ENCODE peak calls at places on chromosomes 6 and 20, in six cellular contexts. X is BE2C, V is epithelial cell of esophagus, M is suprapubic skin, K is fibroblast of lung, Z is stomach. U is an unnamed sample.

GRCh38 chr6:144585217-144585814 is 300.2 kb downstream of the UTRN start:
- DNase-seq in X (peak), M (no peak), Z (no peak), K (peak), V (peak), U (peak)

GRCh38 chr6:6748001-6748400 is 159.5 kb downstream of the LY86 start:
- DNase-seq in X (no peak), Z (no peak), V (no peak), K (no peak), M (no peak), U (no peak)

GRCh38 chr6:122839477-122839876 is 50.4 kb downstream of the SMPDL3A start:
- DNase-seq in X (peak), Z (peak), K (peak), M (peak), V (peak), U (peak)

GRCh38 chr20:58511861-58512260 is 3.3 kb downstream of the APCDD1L start:
- DNase-seq in M (no peak), X (peak), V (no peak), Z (no peak), K (peak), U (no peak)

GRCh38 chr20:15703171-15703911 is 869.9 kb downstream of the KIF16B start:
- DNase-seq in M (no peak), V (peak), X (no peak), K (peak), Z (no peak), U (no peak)

GRCh38 chr6:88263591-88263990 is 97.4 kb upstream of the CNR1 start:
- DNase-seq in Z (no peak), M (no peak), X (no peak), K (no peak), V (peak), U (no peak)

GRCh38 chr6:138105446-138105845 is 1.8 kb downstream of the PERP start:
- DNase-seq in V (peak), Z (no peak), X (no peak), K (no peak), M (no peak), U (no peak)

GRCh38 chr6:105317607-105318533 is 85.0 kb downstream of the PREP start:
- DNase-seq in V (peak), M (no peak), X (no peak), Z (no peak), K (no peak), U (peak)

GRCh38 chr6:75409928-75410327 is 83.7 kb downstream of the FILIP1 start:
- DNase-seq in V (no peak), X (no peak), Z (no peak), M (no peak), K (no peak), U (no peak)

GRCh38 chr6:37862992-37863391 is 43.5 kb downstream of the ZFAND3 start:
- DNase-seq in V (peak), K (no peak), X (no peak), M (no peak), Z (no peak), U (no peak)

GRCh38 chr6:144931172-144932035 is 646.3 kb downstream of the UTRN start:
- DNase-seq in V (peak), K (peak), M (no peak), X (peak), Z (peak), U (peak)

GRCh38 chr6:31510007-31510406 is 12.1 kb downstream of the MICB start:
- DNase-seq in Z (peak), M (no peak), V (no peak), K (no peak), X (no peak), U (no peak)

GRCh38 chr20:44491635-44492395 is 16.1 kb downstream of the TTPAL start:
- DNase-seq in M (peak), K (peak), X (no peak), V (peak), Z (no peak), U (no peak)

GRCh38 chr6:166497087-166497899 is 89.2 kb downstream of the RAMACL start:
- DNase-seq in Z (no peak), X (no peak), V (no peak), K (no peak), M (no peak), U (no peak)

GRCh38 chr6:89999154-89999553 is 104.9 kb downstream of the GJA10 start:
- DNase-seq in M (peak), X (peak), V (peak), Z (peak), K (peak), U (no peak)

GRCh38 chr20:53581444-53582311 is 12.0 kb downstream of the ZNF217 start:
- DNase-seq in X (no peak), M (peak), V (no peak), Z (peak), K (no peak), U (no peak)

GRCh38 chr6:103122766-103123601 is 1729.5 kb downstream of the GRIK2 start:
- DNase-seq in V (peak), Z (peak), K (peak), M (no peak), X (peak), U (peak)

GRCh38 chr6:150266963-150267685 is 101.7 kb upstream of the IYD start:
- DNase-seq in K (no peak), Z (no peak), M (no peak), V (peak), X (no peak), U (no peak)

GRCh38 chr6:21900730-21901129 is 307.2 kb downstream of the SOX4 start:
- DNase-seq in X (no peak), K (peak), Z (no peak), V (peak), M (no peak), U (no peak)

GRCh38 chr6:159819932-159820640 is 20.0 kb downstream of the PNLDC1 start:
- DNase-seq in M (no peak), Z (no peak), V (no peak), X (no peak), K (no peak), U (no peak)

GRCh38 chr20:53444386-53444785 is 149.3 kb downstream of the ZNF217 start:
- DNase-seq in K (no peak), V (no peak), X (no peak), M (no peak), Z (no peak), U (no peak)

GRCh38 chr6:108797951-108798671 is 50.1 kb upstream of the ARMC2 start:
- DNase-seq in K (no peak), V (no peak), M (no peak), Z (peak), X (peak), U (no peak)

GRCh38 chr6:91634791-91635190 is 1047.9 kb upstream of the MAP3K7 start:
- DNase-seq in M (no peak), X (peak), V (peak), Z (no peak), K (no peak), U (no peak)

GRCh38 chr20:5488823-5489222 is 172.1 kb upstream of the PROKR2 start:
- DNase-seq in K (no peak), M (no peak), V (no peak), X (no peak), Z (no peak), U (peak)

GRCh38 chr20:34528921-34529297 is 12.7 kb downstream of the DYNLRB1 start:
- DNase-seq in K (peak), Z (peak), M (peak), V (no peak), X (no peak), U (no peak)

GRCh38 chr6:71420693-71421328 is 132.2 kb downstream of the OGFRL1 start:
- DNase-seq in X (peak), K (peak), Z (peak), M (peak), V (peak), U (peak)

GRCh38 chr20:64112691-64113443 is 5.5 kb upstream of the NPBWR2 start:
- DNase-seq in X (no peak), Z (peak), V (no peak), M (peak), K (no peak), U (no peak)

GRCh38 chr6:106080106-106081095 is 5.7 kb upstream of the PRDM1 start:
- DNase-seq in X (no peak), V (no peak), M (no peak), Z (no peak), K (no peak), U (no peak)

GRCh38 chr20:47066484-47067270 is 172.0 kb downstream of the EYA2 start:
- DNase-seq in M (no peak), V (no peak), K (peak), X (no peak), Z (no peak), U (no peak)

GRCh38 chr6:140854363-140854762 is 1278.4 kb upstream of the GJE1 start:
- DNase-seq in K (no peak), V (no peak), Z (no peak), M (no peak), X (no peak), U (no peak)

GRCh38 chr20:51759769-51760510 is 8.2 kb downstream of the ATP9A start:
- DNase-seq in V (no peak), K (no peak), M (no peak), Z (no peak), X (no peak), U (no peak)

GRCh38 chr20:9269280-9269971 is 200.5 kb downstream of the PLCB4 start:
- DNase-seq in X (no peak), K (peak), V (no peak), Z (no peak), M (no peak), U (no peak)

GRCh38 chr6:138986578-138986977 is 1.5 kb downstream of the REPS1 start:
- DNase-seq in X (no peak), V (peak), M (no peak), K (no peak), Z (no peak), U (no peak)

GRCh38 chr6:156659317-156660198 is 117.6 kb upstream of the ARID1B start:
- DNase-seq in Z (no peak), V (no peak), K (no peak), X (no peak), M (no peak), U (no peak)

GRCh38 chr6:156658186-156658585 is 119.0 kb upstream of the ARID1B start:
- DNase-seq in Z (no peak), M (no peak), X (no peak), V (no peak), K (peak), U (no peak)

GRCh38 chr6:156660389-156660788 is 116.8 kb upstream of the ARID1B start:
- DNase-seq in V (no peak), K (no peak), X (no peak), Z (no peak), M (no peak), U (no peak)

GRCh38 chr6:156658596-156659316 is 118.4 kb upstream of the ARID1B start:
- DNase-seq in V (no peak), X (no peak), K (peak), M (no peak), Z (no peak), U (no peak)

GRCh38 chr6:156662025-156662445 is 115.1 kb upstream of the ARID1B start:
- DNase-seq in K (no peak), X (peak), V (peak), Z (no peak), M (no peak), U (peak)
- TF ChIP-seq CTCF in K (peak), X (peak), V (peak), Z (peak), M (peak), U (peak)

DNA sequence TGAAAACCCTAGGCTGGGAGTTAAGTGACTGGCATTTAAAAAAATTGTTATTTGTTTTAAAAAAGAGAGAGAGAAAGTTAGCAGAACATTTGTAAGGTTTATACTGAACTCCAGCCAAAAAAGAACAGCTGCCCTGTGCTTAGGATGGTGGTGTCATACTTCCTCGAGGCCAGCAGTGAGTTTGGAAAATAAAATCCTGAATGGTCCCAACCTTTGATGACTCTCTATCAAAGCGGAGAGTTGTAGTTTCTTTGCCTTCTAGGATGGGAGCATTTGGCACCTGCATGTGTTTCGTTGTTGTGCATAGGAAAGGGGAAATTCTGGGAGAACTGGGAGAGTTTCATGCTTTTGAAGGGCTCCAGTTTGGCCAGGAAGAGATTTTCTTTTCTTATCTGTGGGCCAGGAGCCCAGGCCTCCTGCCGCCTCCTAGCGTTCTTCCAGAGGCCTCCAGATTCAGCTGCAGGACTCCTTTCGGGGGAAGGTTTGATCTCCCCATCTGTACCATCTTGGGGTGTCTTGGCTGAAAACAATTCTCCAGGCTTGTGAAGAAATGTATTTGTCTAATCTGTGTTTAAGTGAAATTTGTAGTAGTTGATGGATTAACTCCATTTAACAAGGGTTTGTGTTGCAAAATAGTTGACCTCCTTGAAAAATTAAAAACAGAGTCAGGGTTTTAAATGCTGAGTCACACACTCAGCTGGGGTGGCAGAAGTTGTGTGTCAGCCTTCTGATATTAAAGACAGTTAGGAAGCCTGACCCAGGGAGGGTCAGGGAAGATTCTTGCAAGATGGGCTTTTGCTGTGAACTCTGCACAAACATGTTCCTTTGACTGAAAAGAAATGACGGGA is 63.4 kb downstream of the TXNDC5 start:
- DNase-seq in V (peak), M (no peak), X (no peak), K (peak), Z (no peak), U (no peak)
- TF ChIP-seq CTCF in V (no peak), M (no peak), X (no peak), K (peak), Z (no peak), U (no peak)

GRCh38 chr20:37362231-37362792 is 16.4 kb downstream of the SRC start:
- DNase-seq in V (no peak), X (peak), M (peak), K (no peak), Z (no peak), U (no peak)
- TF ChIP-seq CTCF in V (no peak), X (no peak), M (no peak), K (no peak), Z (no peak), U (no peak)

DNA sequence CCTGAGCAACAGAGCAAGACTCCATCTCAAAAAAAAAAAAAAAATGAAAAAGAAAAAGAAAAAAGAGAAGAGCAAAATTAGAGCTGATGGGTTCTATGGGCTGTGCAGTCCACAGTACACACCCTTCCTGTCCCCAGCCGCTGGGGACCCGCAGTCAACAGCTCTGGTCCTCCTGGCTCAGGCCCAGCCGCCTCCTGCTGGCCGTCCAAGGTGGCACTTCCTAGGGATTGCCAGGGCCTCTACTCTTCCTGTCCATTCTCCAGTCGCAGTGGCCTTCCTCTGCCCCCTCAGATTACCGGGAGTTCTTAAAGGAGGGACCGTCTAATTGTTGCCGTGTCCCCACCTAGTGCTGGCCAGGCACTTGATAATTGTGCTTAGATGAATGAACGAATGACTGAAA is 41.7 kb downstream of the TMEM242 start:
- DNase-seq in X (peak), K (no peak), M (no peak), V (no peak), Z (peak), U (no peak)
- TF ChIP-seq CTCF in X (peak), K (no peak), M (peak), V (peak), Z (no peak), U (no peak)

GRCh38 chr6:35874721-35875120 is 46.2 kb downstream of the SRPK1 start:
- DNase-seq in M (no peak), V (no peak), X (no peak), Z (no peak), K (no peak), U (no peak)
- TF ChIP-seq CTCF in M (no peak), V (no peak), X (no peak), Z (no peak), K (no peak), U (no peak)

GRCh38 chr20:41905186-41905585 is 287.0 kb upstream of the CHD6 start:
- DNase-seq in M (no peak), V (no peak), X (peak), K (no peak), Z (no peak), U (no peak)
- TF ChIP-seq CTCF in M (no peak), V (no peak), X (no peak), K (no peak), Z (no peak), U (no peak)

GRCh38 chr6:111002350-111002749 is 20.5 kb downstream of the RPF2 start:
- DNase-seq in V (no peak), M (no peak), Z (no peak), X (no peak), K (no peak), U (no peak)

GRCh38 chr6:110996661-110997060 is 14.8 kb downstream of the RPF2 start:
- DNase-seq in K (no peak), M (no peak), X (no peak), V (no peak), Z (no peak), U (no peak)

DNA sequence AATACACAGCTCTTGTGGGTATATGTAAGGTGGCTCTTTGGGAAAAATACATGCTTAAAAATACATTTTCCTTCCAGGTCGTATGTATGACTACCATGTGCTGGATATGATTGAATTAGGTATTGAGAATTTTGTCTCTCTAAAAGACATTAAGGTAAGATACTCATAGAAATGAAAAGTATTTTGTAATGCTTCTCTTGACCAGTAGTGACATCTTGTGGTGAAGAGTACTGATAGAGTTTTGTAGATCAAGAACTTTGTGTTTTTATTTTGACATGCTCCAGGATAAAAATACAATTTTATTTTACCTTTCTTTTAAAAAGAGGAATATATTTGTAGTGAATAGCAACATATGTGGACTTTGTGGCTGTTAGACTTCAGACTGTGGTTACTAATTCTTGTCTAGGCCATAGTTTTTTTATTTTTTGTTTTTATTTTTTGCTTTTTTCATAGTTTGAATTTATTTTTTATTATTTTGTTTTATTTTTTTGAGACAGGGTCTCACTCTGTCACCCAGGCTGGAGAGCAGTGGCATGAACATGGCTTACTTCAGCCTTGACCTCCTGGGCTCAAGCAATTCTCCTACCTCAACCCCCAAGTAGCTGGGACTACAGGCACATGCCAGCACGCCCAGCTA is 17.9 kb downstream of the RPF2 start:
- DNase-seq in X (no peak), V (peak), M (no peak), Z (no peak), K (peak), U (no peak)
- TF ChIP-seq CTCF in X (peak), V (peak), M (peak), Z (no peak), K (no peak), U (peak)

GRCh38 chr20:1528811-1529210 is 28.7 kb downstream of the SIRPD start:
- DNase-seq in X (no peak), K (peak), V (peak), M (no peak), Z (no peak), U (no peak)

GRCh38 chr20:1535420-1536175 is 21.9 kb downstream of the SIRPD start:
- DNase-seq in M (no peak), V (no peak), Z (no peak), K (no peak), X (no peak), U (no peak)

GRCh38 chr20:1536893-1537730 is 20.4 kb downstream of the SIRPD start:
- DNase-seq in M (no peak), X (no peak), Z (no peak), K (no peak), V (no peak), U (no peak)

GRCh38 chr20:1537731-1538058 is 19.8 kb downstream of the SIRPD start:
- DNase-seq in K (no peak), V (no peak), M (no peak), X (no peak), Z (no peak), U (no peak)

DNA sequence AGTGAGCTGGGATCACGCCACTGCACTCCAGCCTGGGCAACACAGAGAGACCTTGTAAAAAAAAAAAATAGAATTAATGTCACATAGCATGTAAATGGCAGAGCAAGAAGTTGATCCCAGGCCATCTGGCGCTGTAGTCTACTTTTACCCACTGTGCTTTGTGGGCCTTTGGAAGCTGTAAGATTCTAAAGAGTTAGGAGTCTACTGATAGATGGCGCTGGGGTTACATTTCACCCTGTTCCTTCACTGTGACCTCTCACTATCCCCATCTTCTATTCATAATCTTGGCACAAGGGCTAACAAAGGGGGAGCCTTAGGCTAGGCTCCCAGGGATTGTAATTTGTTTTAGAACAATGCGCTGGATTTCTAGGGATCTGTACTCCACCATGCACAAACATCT is 24.4 kb downstream of the SIRPD start:
- DNase-seq in Z (no peak), X (no peak), K (no peak), M (no peak), V (peak), U (no peak)
- TF ChIP-seq CTCF in Z (no peak), X (no peak), K (no peak), M (no peak), V (peak), U (no peak)

U was measured in endothelial cell.